ENCODE peak calls at places on chromosomes 7 and 10, in four cellular contexts. One of them, this sample, is unnamed.
A peak's percentile ranks its signal among the peaks of the same experiment; 100 is the strongest.

GRCh38 chr7:36295090-36295489 is 94.6 kb upstream of the ANLN start:
- DNase-seq in A549: no peak
- DNase-seq in AG04450: no peak
- DNase-seq in hepatocyte: no peak
- DNase-seq in this sample: no peak

GRCh38 chr7:130758429-130759056 is 24.5 kb upstream of the KLF14 start:
- DNase-seq in A549: peak; percentile 41
- DNase-seq in AG04450: peak; percentile 30
- DNase-seq in hepatocyte: peak; percentile 68
- DNase-seq in this sample: no peak

GRCh38 chr7:138565451-138566114 is 105.5 kb downstream of the TRIM24 start:
- DNase-seq in A549: no peak
- DNase-seq in AG04450: peak; percentile 10
- DNase-seq in hepatocyte: peak; percentile 22
- DNase-seq in this sample: no peak

GRCh38 chr7:148919859-148920258 is 35.8 kb upstream of the EZH2 start:
- DNase-seq in A549: no peak
- DNase-seq in AG04450: no peak
- DNase-seq in hepatocyte: no peak
- DNase-seq in this sample: no peak

GRCh38 chr10:72320676-72321247 is 34.0 kb downstream of the DNAJB12 start:
- DNase-seq in A549: peak; percentile 95
- DNase-seq in AG04450: peak; percentile 95
- DNase-seq in hepatocyte: peak; percentile 92
- DNase-seq in this sample: peak; percentile 76

GRCh38 chr7:104264281-104264680 is 56.5 kb upstream of the ORC5 start:
- DNase-seq in A549: no peak
- DNase-seq in AG04450: no peak
- DNase-seq in hepatocyte: no peak
- DNase-seq in this sample: no peak

GRCh38 chr10:132401396-132402168 is 4.6 kb downstream of the PWWP2B start:
- DNase-seq in A549: no peak
- DNase-seq in AG04450: no peak
- DNase-seq in hepatocyte: no peak
- DNase-seq in this sample: no peak

GRCh38 chr7:36896418-36896817 is 172.1 kb upstream of the AOAH start:
- DNase-seq in A549: no peak
- DNase-seq in AG04450: no peak
- DNase-seq in hepatocyte: no peak
- DNase-seq in this sample: no peak

GRCh38 chr10:131655101-131655849 is 245.5 kb upstream of the PPP2R2D start:
- DNase-seq in A549: no peak
- DNase-seq in AG04450: no peak
- DNase-seq in hepatocyte: peak; percentile 22
- DNase-seq in this sample: no peak

GRCh38 chr7:29106128-29106988 is 40.0 kb downstream of the CPVL start:
- DNase-seq in A549: no peak
- DNase-seq in AG04450: peak; percentile 8
- DNase-seq in hepatocyte: peak; percentile 82
- DNase-seq in this sample: peak; percentile 67

GRCh38 chr10:14742382-14742781 is 32.3 kb downstream of the FAM107B start:
- DNase-seq in A549: no peak
- DNase-seq in AG04450: no peak
- DNase-seq in hepatocyte: no peak
- DNase-seq in this sample: no peak

GRCh38 chr7:43868681-43869017 is 668 bp downstream of the MRPS24 start:
- DNase-seq in A549: no peak
- DNase-seq in AG04450: no peak
- DNase-seq in hepatocyte: no peak
- DNase-seq in this sample: no peak

GRCh38 chr7:156038345-156038744 is 226.1 kb upstream of the SHH start:
- DNase-seq in A549: no peak
- DNase-seq in AG04450: no peak
- DNase-seq in hepatocyte: no peak
- DNase-seq in this sample: no peak

GRCh38 chr10:10626734-10627133 is 390.9 kb upstream of the CELF2 start:
- DNase-seq in A549: no peak
- DNase-seq in AG04450: no peak
- DNase-seq in hepatocyte: no peak
- DNase-seq in this sample: no peak

GRCh38 chr7:155948845-155949244 is 136.6 kb upstream of the SHH start:
- DNase-seq in A549: no peak
- DNase-seq in AG04450: no peak
- DNase-seq in hepatocyte: no peak
- DNase-seq in this sample: no peak

GRCh38 chr7:29958667-29959358 is 30.8 kb downstream of the SCRN1 start:
- DNase-seq in A549: no peak
- DNase-seq in AG04450: no peak
- DNase-seq in hepatocyte: no peak
- DNase-seq in this sample: no peak

GRCh38 chr7:47300472-47301021 is 281.4 kb downstream of the TNS3 start:
- DNase-seq in A549: no peak
- DNase-seq in AG04450: no peak
- DNase-seq in hepatocyte: no peak
- DNase-seq in this sample: no peak

GRCh38 chr7:120833551-120833950 is 24.4 kb downstream of the TSPAN12 start:
- DNase-seq in A549: no peak
- DNase-seq in AG04450: no peak
- DNase-seq in hepatocyte: no peak
- DNase-seq in this sample: no peak

GRCh38 chr7:15851201-15851600 is 164.7 kb upstream of the MEOX2 start:
- DNase-seq in A549: no peak
- DNase-seq in AG04450: no peak
- DNase-seq in hepatocyte: no peak
- DNase-seq in this sample: no peak

GRCh38 chr7:158353606-158354570 is 233.7 kb downstream of the PTPRN2 start:
- DNase-seq in A549: no peak
- DNase-seq in AG04450: no peak
- DNase-seq in hepatocyte: no peak
- DNase-seq in this sample: no peak
- H3K9me3 ChIP-seq in A549: peaks cover 4% of the 10 kb centered on the region
- H3K9me3 ChIP-seq in AG04450: peaks cover 79% of the 10 kb centered on the region
- H3K9me3 ChIP-seq in hepatocyte: no peaks in the 10 kb centered on the region
- H3K9me3 ChIP-seq in this sample: no peaks in the 10 kb centered on the region

GRCh38 chr7:39184387-39184786 is 206.7 kb downstream of the POU6F2 start:
- DNase-seq in A549: no peak
- DNase-seq in AG04450: no peak
- DNase-seq in hepatocyte: peak; percentile 32
- DNase-seq in this sample: no peak

GRCh38 chr7:39186671-39187070 is 209.0 kb downstream of the POU6F2 start:
- DNase-seq in A549: no peak
- DNase-seq in AG04450: no peak
- DNase-seq in hepatocyte: no peak
- DNase-seq in this sample: no peak

GRCh38 chr7:39181398-39181797 is 203.7 kb downstream of the POU6F2 start:
- DNase-seq in A549: no peak
- DNase-seq in AG04450: no peak
- DNase-seq in hepatocyte: no peak
- DNase-seq in this sample: no peak

GRCh38 chr7:39187130-39187529 is 209.4 kb downstream of the POU6F2 start:
- DNase-seq in A549: no peak
- DNase-seq in AG04450: no peak
- DNase-seq in hepatocyte: no peak
- DNase-seq in this sample: no peak

DNA sequence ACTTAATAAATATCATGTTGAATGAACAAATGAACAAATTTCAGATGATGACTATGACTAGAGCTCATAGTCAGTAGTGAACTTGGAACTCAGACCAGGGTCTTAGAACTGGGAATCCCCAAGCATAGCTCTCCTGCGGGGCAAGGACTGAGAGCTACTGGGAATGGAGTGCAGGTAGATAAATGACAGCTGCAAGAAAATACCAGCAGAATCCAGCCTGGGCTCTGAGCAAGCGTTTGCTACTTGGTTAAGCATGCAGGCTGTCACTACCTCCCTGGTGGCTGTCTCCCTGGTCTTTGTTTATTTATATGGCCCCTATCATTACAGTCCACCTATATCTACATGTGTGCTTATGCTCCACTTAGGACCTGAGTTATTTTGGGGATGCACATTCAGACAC is 208.4 kb downstream of the POU6F2 start:
- DNase-seq in A549: no peak
- DNase-seq in AG04450: no peak
- DNase-seq in hepatocyte: no peak
- DNase-seq in this sample: no peak
- H3K9me3 ChIP-seq in A549: no peaks in the 10 kb centered on the region
- H3K9me3 ChIP-seq in AG04450: no peaks in the 10 kb centered on the region
- H3K9me3 ChIP-seq in hepatocyte: no peaks in the 10 kb centered on the region
- H3K9me3 ChIP-seq in this sample: no peaks in the 10 kb centered on the region

GRCh38 chr7:20488850-20489249 is 126.6 kb upstream of the ABCB5 start:
- DNase-seq in A549: no peak
- DNase-seq in AG04450: no peak
- DNase-seq in hepatocyte: no peak
- DNase-seq in this sample: no peak

DNA sequence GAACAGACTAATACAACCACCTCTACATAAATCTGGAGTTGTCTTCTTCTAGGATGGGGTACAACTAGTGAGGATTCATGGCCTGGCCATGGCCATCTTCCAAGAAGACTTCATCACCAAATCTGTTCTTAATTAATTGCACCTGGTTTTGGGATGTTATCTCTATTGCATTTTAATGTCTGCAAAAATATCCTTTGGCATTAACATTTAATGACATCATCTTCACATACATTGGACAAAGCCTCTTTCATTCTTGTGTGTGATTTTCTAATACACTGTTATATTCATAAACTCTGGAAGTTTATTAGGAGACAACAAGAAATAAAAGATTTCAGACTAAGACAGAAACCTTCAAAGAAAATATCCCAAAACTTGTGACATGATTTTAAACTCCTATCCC is 124.2 kb upstream of the ABCB5 start:
- DNase-seq in A549: no peak
- DNase-seq in AG04450: no peak
- DNase-seq in hepatocyte: no peak
- DNase-seq in this sample: no peak
- H3K9me3 ChIP-seq in A549: peaks cover 30% of the 10 kb centered on the region
- H3K9me3 ChIP-seq in AG04450: peaks cover 9% of the 10 kb centered on the region
- H3K9me3 ChIP-seq in hepatocyte: no peaks in the 10 kb centered on the region
- H3K9me3 ChIP-seq in this sample: peaks cover 2% of the 10 kb centered on the region

GRCh38 chr7:154907651-154908620 is 95.0 kb downstream of the PAXIP1 start:
- DNase-seq in A549: no peak
- DNase-seq in AG04450: no peak
- DNase-seq in hepatocyte: no peak
- DNase-seq in this sample: no peak
- H3K9me3 ChIP-seq in A549: peaks cover 9% of the 10 kb centered on the region
- H3K9me3 ChIP-seq in AG04450: peaks cover 55% of the 10 kb centered on the region
- H3K9me3 ChIP-seq in hepatocyte: no peaks in the 10 kb centered on the region
- H3K9me3 ChIP-seq in this sample: peaks cover 9% of the 10 kb centered on the region

DNA sequence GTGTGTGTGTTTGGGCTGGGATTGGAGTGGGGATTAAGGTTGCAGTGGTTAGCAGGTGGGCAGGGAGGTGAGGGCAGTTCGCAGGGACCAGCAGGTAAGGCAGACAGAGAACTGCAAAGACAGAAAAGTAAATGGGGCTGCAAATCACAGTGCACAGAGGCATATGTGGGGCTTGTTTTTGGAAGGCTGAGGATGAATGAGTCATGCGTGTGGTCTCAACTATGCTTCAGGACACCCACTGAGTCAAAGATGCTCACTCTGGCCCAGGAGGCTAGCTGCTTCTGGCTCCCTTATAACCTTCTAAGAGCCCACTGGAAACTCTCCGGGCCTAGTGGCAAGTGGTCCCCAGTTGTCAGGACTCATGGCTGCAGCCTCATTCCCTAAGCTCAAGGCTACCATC is 118.2 kb downstream of the ZNF248 start:
- DNase-seq in A549: no peak
- DNase-seq in AG04450: no peak
- DNase-seq in hepatocyte: no peak
- DNase-seq in this sample: no peak
- H3K9me3 ChIP-seq in A549: peaks cover 9% of the 10 kb centered on the region
- H3K9me3 ChIP-seq in AG04450: peaks cover 52% of the 10 kb centered on the region
- H3K9me3 ChIP-seq in hepatocyte: no peaks in the 10 kb centered on the region
- H3K9me3 ChIP-seq in this sample: no peaks in the 10 kb centered on the region

This sample was measured in heart right ventricle.